ENCODE peak calls at places on chromosomes 3 and 15, in nine cellular contexts. Z, U, B, R, I, Y, C, L and X are unnamed samples.

GRCh38 chr15:58724471-58724870 is 25.0 kb downstream of the ADAM10 start:
- DNase-seq in Z (no peak), U (no peak), B (no peak), R (peak; percentile 79), I (no peak), Y (no peak), C (no peak), L (no peak), X (no peak)

GRCh38 chr3:53696401-53697172 is 149.6 kb downstream of the CHDH start:
- DNase-seq in Z (no peak), U (peak; percentile 56), B (no peak), R (no peak), I (no peak), Y (no peak), C (no peak), L (peak; percentile 7), X (peak; percentile 52)

GRCh38 chr3:32495085-32495484 is 7.6 kb downstream of the CMTM6 start:
- DNase-seq in Z (no peak), U (no peak), B (no peak), R (no peak), I (no peak), Y (no peak), C (no peak), L (no peak), X (no peak)

GRCh38 chr3:51559266-51559907 is 20.9 kb downstream of the RAD54L2 start:
- DNase-seq in Z (no peak), U (peak; percentile 77), B (no peak), R (peak; percentile 84), I (peak; percentile 43), Y (peak; percentile 54), C (no peak), L (no peak), X (no peak)

GRCh38 chr15:30962079-30962478 is 29.3 kb downstream of the MTMR10 start:
- DNase-seq in Z (no peak), U (no peak), B (no peak), R (no peak), I (no peak), Y (no peak), C (no peak), L (no peak), X (no peak)

GRCh38 chr3:111299070-111299672 is 227.6 kb downstream of the NECTIN3 start:
- DNase-seq in Z (no peak), U (no peak), B (no peak), R (peak; percentile 52), I (no peak), Y (no peak), C (no peak), L (no peak), X (no peak)

GRCh38 chr3:51799879-51800757 is 21.1 kb upstream of the IQCF6 start:
- DNase-seq in Z (peak; percentile 74), U (no peak), B (peak; percentile 55), R (peak; percentile 82), I (peak; percentile 21), Y (peak; percentile 80), C (no peak), L (peak; percentile 38), X (no peak)

GRCh38 chr3:18987862-18988447 is 160.4 kb upstream of the KCNH8 start:
- DNase-seq in Z (no peak), U (no peak), B (no peak), R (no peak), I (no peak), Y (no peak), C (no peak), L (no peak), X (no peak)

GRCh38 chr3:108183178-108183577 is 39.0 kb downstream of the IFT57 start:
- DNase-seq in Z (no peak), U (no peak), B (no peak), R (peak; percentile 47), I (no peak), Y (no peak), C (no peak), L (no peak), X (no peak)

GRCh38 chr3:190017575-190018288 is 103.0 kb downstream of the P3H2 start:
- DNase-seq in Z (peak; percentile 84), U (no peak), B (peak; percentile 31), R (peak; percentile 84), I (peak; percentile 27), Y (no peak), C (no peak), L (peak; percentile 77), X (no peak)

GRCh38 chr15:64776402-64776786 is 1.0 kb upstream of the RBPMS2 start:
- DNase-seq in Z (no peak), U (peak; percentile 75), B (no peak), R (no peak), I (peak; percentile 43), Y (no peak), C (no peak), L (no peak), X (no peak)

GRCh38 chr3:159538507-159538906 is 450.1 kb upstream of the IL12A start:
- DNase-seq in Z (no peak), U (no peak), B (no peak), R (no peak), I (no peak), Y (no peak), C (no peak), L (no peak), X (no peak)

GRCh38 chr15:62624541-62625399 is 417.8 kb upstream of the TPM1 start:
- DNase-seq in Z (no peak), U (no peak), B (no peak), R (peak; percentile 74), I (peak; percentile 49), Y (no peak), C (no peak), L (no peak), X (no peak)

GRCh38 chr3:189937302-189938255 is 183.1 kb downstream of the P3H2 start:
- DNase-seq in Z (peak; percentile 88), U (no peak), B (peak; percentile 99), R (peak; percentile 92), I (no peak), Y (no peak), C (peak; percentile 76), L (peak; percentile 88), X (no peak)

GRCh38 chr15:29208352-29208751 is 61.3 kb downstream of the NSMCE3 start:
- DNase-seq in Z (no peak), U (no peak), B (no peak), R (no peak), I (no peak), Y (no peak), C (no peak), L (peak; percentile 21), X (no peak)

GRCh38 chr3:30623375-30623774 is 17.0 kb downstream of the TGFBR2 start:
- DNase-seq in Z (no peak), U (no peak), B (no peak), R (peak; percentile 55), I (no peak), Y (no peak), C (no peak), L (no peak), X (no peak)

GRCh38 chr3:101212740-101213139 is 107.6 kb downstream of the IMPG2 start:
- DNase-seq in Z (no peak), U (no peak), B (no peak), R (no peak), I (no peak), Y (no peak), C (no peak), L (no peak), X (no peak)

GRCh38 chr3:140341213-140341612 is 336.7 kb upstream of the TRIM42 start:
- DNase-seq in Z (no peak), U (no peak), B (no peak), R (no peak), I (no peak), Y (no peak), C (no peak), L (no peak), X (no peak)

GRCh38 chr15:75639191-75639708 is 774 bp downstream of the IMP3 start:
- DNase-seq in Z (peak; percentile 56), U (no peak), B (no peak), R (no peak), I (no peak), Y (no peak), C (no peak), L (no peak), X (no peak)

GRCh38 chr3:193842029-193842782 is 249.2 kb downstream of the OPA1 start:
- DNase-seq in Z (no peak), U (no peak), B (no peak), R (no peak), I (no peak), Y (no peak), C (no peak), L (no peak), X (peak; percentile 57)

GRCh38 chr3:138256022-138256421 is 68.9 kb downstream of the ARMC8 start:
- DNase-seq in Z (no peak), U (no peak), B (no peak), R (no peak), I (no peak), Y (no peak), C (no peak), L (no peak), X (no peak)

GRCh38 chr3:185537369-185537970 is 14.9 kb downstream of the LIPH start:
- DNase-seq in Z (peak; percentile 64), U (peak; percentile 63), B (peak; percentile 92), R (peak; percentile 80), I (no peak), Y (peak; percentile 60), C (peak; percentile 71), L (peak; percentile 98), X (peak; percentile 45)

GRCh38 chr3:179192542-179192941 is 44.4 kb downstream of the PIK3CA start:
- DNase-seq in Z (no peak), U (no peak), B (no peak), R (no peak), I (no peak), Y (no peak), C (no peak), L (no peak), X (no peak)
- H3K4me3 ChIP-seq in Z (no peak overlapping the region), U (no peak overlapping the region), B (no peak overlapping the region), R (no peak overlapping the region), I (no peak overlapping the region), Y (no peak overlapping the region), C (no peak overlapping the region), L (no peak overlapping the region), X (no peak overlapping the region)

DNA sequence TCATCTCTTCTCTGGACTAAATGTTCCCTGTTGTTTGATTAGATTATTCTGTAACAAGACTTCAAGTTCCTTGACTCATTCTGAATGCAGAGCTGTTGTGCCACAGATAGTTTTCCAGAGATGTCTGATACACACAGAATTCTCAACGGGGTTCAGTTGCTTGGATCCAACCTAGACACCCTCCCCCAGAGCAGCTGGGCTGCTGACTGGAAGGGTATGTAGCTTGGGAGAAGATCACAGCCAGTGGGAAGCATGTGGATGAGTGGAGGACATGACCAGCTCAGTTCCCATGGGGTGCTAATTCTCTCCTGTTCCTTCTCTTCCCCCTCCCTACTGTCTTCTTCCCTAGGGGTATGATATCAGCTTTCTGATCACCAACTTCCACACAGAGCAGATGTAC is 6.6 kb upstream of the TTLL3 start:
- DNase-seq in Z (no peak), U (no peak), B (no peak), R (no peak), I (no peak), Y (no peak), C (no peak), L (no peak), X (no peak)
- TF ChIP-seq POLR2A in Z (no peak), U (no peak), B (no peak), R (no peak), I (no peak), Y (no peak), C (no peak), L (no peak), X (no peak)

GRCh38 chr3:172911142-172911541 is 160.6 kb downstream of the ECT2 start:
- DNase-seq in Z (no peak), U (no peak), B (no peak), R (no peak), I (no peak), Y (no peak), C (no peak), L (no peak), X (no peak)
- TF ChIP-seq CTCF in Z (no peak), U (no peak), B (no peak), R (no peak), I (no peak), Y (no peak), C (no peak), L (no peak), X (no peak)

GRCh38 chr3:45055032-45055410 is 28.9 kb downstream of the CLEC3B start:
- DNase-seq in Z (peak; percentile 15), U (no peak), B (no peak), R (peak; percentile 87), I (no peak), Y (no peak), C (no peak), L (no peak), X (no peak)
- H3K4me3 ChIP-seq in Z (no peak overlapping the region), U (no peak overlapping the region), B (no peak overlapping the region), R (no peak overlapping the region), I (no peak overlapping the region), Y (no peak overlapping the region), C (no peak overlapping the region), L (no peak overlapping the region), X (no peak overlapping the region)